ENCODE peak calls at places on chromosomes 7 and 10, in four cellular contexts. G is stomach, E is sigmoid colon, B is breast epithelium. U is an unnamed sample. For H3K4me1, the result is how much of the 10 kb centered on the place peaks cover.

GRCh38 chr10:68367121-68367520 is 34.4 kb upstream of the PBLD start:
- DNase-seq in G (no peak), E (no peak), B (no peak), U (no peak)

GRCh38 chr7:50379082-50379481 is 71.1 kb downstream of the FIGNL1 start:
- DNase-seq in G (no peak), E (no peak), B (no peak), U (no peak)

GRCh38 chr7:88455696-88456095 is 149.0 kb upstream of the STEAP4 start:
- DNase-seq in G (no peak), E (no peak), B (no peak), U (no peak)

GRCh38 chr7:38744746-38745145 is 113.6 kb upstream of the AMPH start:
- DNase-seq in G (no peak), E (no peak), B (no peak), U (no peak)

GRCh38 chr7:155228459-155228845 is 69.2 kb upstream of the INSIG1 start:
- DNase-seq in G (no peak), E (no peak), B (no peak), U (no peak)

GRCh38 chr7:1028775-1029636 is 15.3 kb upstream of the GPR146 start:
- DNase-seq in G (peak), E (peak), B (peak), U (peak)

GRCh38 chr7:143477501-143478150 is at the start of gene TAS2R41:
- DNase-seq in G (no peak), E (no peak), B (no peak), U (peak)

GRCh38 chr7:74069086-74069541 is 14.5 kb upstream of the LIMK1 start:
- DNase-seq in G (no peak), E (no peak), B (no peak), U (no peak)

GRCh38 chr7:1526271-1526754 is 4.2 kb upstream of the MAFK start:
- DNase-seq in G (no peak), E (no peak), B (no peak), U (no peak)

GRCh38 chr7:21365866-21366624 is 61.8 kb upstream of the SP4 start:
- DNase-seq in G (peak), E (no peak), B (no peak), U (no peak)

GRCh38 chr7:26151096-26151495 is 902 bp upstream of the NFE2L3 start:
- DNase-seq in G (no peak), E (no peak), B (no peak), U (no peak)

GRCh38 chr10:804191-804781 is 114.8 kb upstream of the DIP2C start:
- DNase-seq in G (no peak), E (no peak), B (no peak), U (no peak)

GRCh38 chr7:108004220-108005142 is 1.5 kb upstream of the LAMB1 start:
- DNase-seq in G (no peak), E (peak), B (no peak), U (no peak)

GRCh38 chr7:101594790-101595189 is 34.3 kb downstream of the MYL10 start:
- DNase-seq in G (no peak), E (no peak), B (no peak), U (no peak)

GRCh38 chr7:29412912-29413311 is 150.7 kb upstream of the PRR15 start:
- DNase-seq in G (no peak), E (no peak), B (no peak), U (no peak)

GRCh38 chr10:43196131-43196980 is 58.1 kb downstream of the CSGALNACT2 start:
- DNase-seq in G (no peak), E (no peak), B (no peak), U (no peak)

GRCh38 chr10:35384265-35384868 is 48.1 kb downstream of the CCNY start:
- DNase-seq in G (no peak), E (no peak), B (no peak), U (no peak)

GRCh38 chr7:944744-945143 is 9.7 kb downstream of the ADAP1 start:
- DNase-seq in G (no peak), E (no peak), B (no peak), U (no peak)

GRCh38 chr7:33981686-33982424 is 76.5 kb downstream of the BMPER start:
- DNase-seq in G (no peak), E (no peak), B (no peak), U (no peak)

GRCh38 chr10:32256613-32257437 is 90.1 kb downstream of the EPC1 start:
- DNase-seq in G (peak), E (peak), B (peak), U (peak)

GRCh38 chr10:97648557-97649404 is 8.3 kb downstream of the PI4K2A start:
- DNase-seq in G (no peak), E (no peak), B (no peak), U (no peak)

GRCh38 chr7:29484280-29484679 is 79.4 kb upstream of the PRR15 start:
- DNase-seq in G (no peak), E (no peak), B (no peak), U (no peak)

GRCh38 chr10:101032637-101033201 is 1.7 kb downstream of the SFXN3 start:
- DNase-seq in G (peak), E (peak), B (no peak), U (no peak)

GRCh38 chr7:80841566-80842478 is 77.0 kb downstream of the SEMA3C start:
- DNase-seq in G (no peak), E (no peak), B (no peak), U (no peak)
- H3K4me1 ChIP-seq in G (under half), E (under half), B (under half), U (under half)

GRCh38 chr7:47720141-47720906 is 138.4 kb upstream of the TNS3 start:
- DNase-seq in G (peak), E (peak), B (no peak), U (peak)
- TF ChIP-seq POLR2AphosphoS5 in G (peak), E (peak), B (peak), U (peak)

DNA sequence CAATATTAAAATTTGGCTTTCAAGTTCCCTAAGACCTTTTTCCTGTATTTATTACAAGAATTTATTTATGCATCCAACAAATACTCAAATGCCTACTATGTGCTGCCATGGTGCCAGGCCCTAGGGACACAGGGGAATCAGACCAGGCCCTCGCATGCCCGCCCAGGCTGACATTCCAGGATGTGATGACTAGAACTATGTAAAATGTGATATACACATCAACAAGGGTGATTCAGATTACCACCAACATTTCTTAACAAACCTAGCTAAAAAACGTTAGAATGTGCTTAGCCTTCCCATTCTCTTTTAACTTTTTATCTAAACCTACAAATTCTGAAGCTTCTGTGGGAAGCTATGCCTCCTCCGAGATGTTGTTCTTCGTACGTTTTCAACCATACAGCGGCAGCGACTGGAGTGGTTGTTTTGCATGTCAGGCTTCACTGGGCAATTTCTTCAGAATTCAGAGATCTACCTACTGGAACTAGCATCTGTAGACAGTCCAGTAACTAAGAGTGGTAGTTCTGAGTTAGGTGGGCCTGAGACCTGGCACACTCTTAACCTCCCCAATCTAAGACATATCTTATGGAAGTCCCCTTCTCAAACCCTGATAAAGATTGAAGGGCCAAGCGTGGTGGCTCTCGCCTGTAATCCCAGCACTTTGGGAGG is 22.1 kb downstream of the GNA12 start:
- DNase-seq in G (no peak), E (peak), B (no peak), U (no peak)
- H3K4me1 ChIP-seq in G (half or more), E (half or more), B (under half), U (under half)

GRCh38 chr10:102776779-102777417 is 33.1 kb downstream of the WBP1L start:
- DNase-seq in G (peak), E (peak), B (peak), U (peak)

GRCh38 chr10:102777696-102778530 is 34.2 kb downstream of the WBP1L start:
- DNase-seq in G (no peak), E (no peak), B (no peak), U (no peak)

GRCh38 chr10:102775201-102775972 is 31.6 kb downstream of the WBP1L start:
- DNase-seq in G (no peak), E (peak), B (no peak), U (peak)

GRCh38 chr10:102773986-102774385 is 30.2 kb downstream of the WBP1L start:
- DNase-seq in G (no peak), E (no peak), B (no peak), U (peak)

DNA sequence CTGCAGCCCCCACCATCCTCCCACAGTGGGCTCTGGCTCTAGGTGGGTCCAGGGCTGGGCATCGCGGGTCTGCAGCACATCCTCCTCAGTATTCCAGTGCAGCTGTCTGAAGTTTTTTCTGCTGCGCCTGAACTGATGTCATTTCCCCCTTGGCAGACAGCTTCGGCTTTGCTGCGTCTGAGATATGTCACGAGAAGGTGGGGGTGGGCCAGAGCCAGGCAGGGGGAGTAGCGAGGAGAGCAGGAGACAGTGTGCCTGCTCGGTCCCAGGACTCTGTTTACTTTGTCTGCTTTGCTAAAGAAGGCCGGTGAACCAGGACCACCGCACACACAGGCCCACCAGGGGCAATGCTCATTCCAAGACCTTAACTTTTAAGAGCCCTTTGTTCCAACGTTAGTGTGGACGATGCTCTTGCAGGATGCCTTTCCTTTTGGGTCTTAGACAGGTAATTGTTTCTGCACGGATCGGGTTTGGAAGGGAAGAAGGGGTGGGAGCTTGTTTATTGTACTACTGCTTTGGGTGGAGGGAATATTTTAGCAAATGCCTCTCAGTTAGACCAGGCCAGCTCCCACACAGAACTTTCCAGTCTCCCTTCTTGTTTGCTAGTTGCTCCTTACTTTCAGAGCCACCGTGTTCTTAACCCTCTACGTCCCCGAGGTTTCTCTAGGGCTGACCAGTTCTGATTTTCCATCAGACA is 32.4 kb downstream of the WBP1L start:
- DNase-seq in G (peak), E (peak), B (no peak), U (peak)
- TF ChIP-seq POLR2AphosphoS5 in G (peak), E (peak), B (peak), U (peak)

DNA sequence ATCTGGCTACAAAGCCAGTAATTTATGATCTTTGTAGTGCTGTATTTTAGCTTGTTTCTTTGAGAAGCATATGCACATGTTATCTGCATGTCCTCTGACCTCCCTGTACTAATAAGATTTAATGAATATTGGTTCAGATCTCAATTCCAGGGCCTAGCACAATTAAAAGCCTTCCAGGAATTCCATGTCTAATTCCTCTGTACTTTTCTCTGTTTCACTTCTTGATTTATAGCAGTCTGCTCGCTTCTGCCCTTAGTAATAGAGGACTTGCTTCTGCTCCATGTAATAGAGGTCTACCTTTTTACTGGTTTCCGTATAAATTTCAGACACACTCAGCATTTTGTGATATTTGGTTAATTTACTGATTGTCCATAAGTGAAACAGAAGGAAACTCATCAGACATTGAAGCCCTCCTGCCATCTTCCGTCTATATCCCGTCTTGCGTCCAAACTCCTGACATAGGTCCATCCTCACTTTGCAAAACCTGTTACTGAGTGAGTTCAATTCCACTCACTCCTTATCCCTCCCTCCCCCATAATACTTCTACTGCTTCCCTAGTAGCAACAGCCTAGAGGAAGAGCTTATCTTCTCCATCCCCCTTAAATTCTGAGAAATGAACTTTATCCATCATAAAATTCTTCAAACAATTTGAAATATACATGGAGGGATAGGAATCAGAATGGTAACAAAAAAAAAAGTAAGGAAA is 27.9 kb downstream of the SEMA3C start:
- DNase-seq in G (no peak), E (no peak), B (no peak), U (no peak)
- H3K4me1 ChIP-seq in G (under half), E (under half), B (under half), U (under half)

DNA sequence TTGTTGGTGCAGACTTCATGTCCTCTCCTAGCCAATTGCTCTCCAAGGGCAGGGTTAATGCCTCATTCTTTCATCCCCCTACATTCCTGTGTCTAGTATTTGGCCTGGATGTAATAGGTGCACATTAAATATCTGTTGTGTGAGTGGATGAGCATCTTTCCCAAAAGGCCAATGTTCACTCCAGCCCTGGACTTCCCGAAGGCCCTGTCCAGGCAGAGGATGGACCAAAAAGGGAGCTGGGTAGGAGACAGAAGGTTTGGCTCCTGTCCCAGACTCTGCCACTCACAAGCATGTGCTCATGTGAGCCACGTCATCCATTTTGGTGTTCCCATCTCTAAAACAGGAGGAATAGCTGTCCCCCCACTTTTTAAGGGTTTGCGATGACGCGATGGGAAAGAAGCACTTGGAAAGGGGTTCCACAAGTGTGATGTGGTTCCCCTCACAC is 47.4 kb downstream of the RGS10 start:
- DNase-seq in G (no peak), E (peak), B (no peak), U (no peak)
- TF ChIP-seq POLR2AphosphoS5 in G (no peak), E (no peak), B (no peak), U (no peak)

GRCh38 chr10:48608926-48609325 is 4.1 kb upstream of the ARHGAP22 start:
- DNase-seq in G (no peak), E (no peak), B (no peak), U (no peak)
- H3K4me1 ChIP-seq in G (under half), E (under half), B (under half), U (under half)